ENCODE peak calls at places on chromosomes 11 and 22, in six cellular contexts. V, D, L, M, X and N are unnamed samples.

GRCh38 chr22:49240016-49240380 is 587.7 kb downstream of the BRD1 start:
- DNase-seq in X (no peak), M (no peak), L (no peak), D (no peak), V (no peak), N (no peak)

GRCh38 chr22:35777335-35777975 is 59.8 kb downstream of the APOL5 start:
- DNase-seq in L (peak; percentile 78), M (peak; percentile 60), D (no peak), V (no peak), X (no peak), N (no peak)

GRCh38 chr11:129315781-129316579 is 59.7 kb upstream of the BARX2 start:
- DNase-seq in X (peak; percentile 79), L (no peak), M (peak; percentile 66), V (peak; percentile 62), D (no peak), N (no peak)

GRCh38 chr11:118045191-118045590 is 31.7 kb upstream of the TMPRSS4 start:
- DNase-seq in V (no peak), D (no peak), L (no peak), X (no peak), M (no peak), N (no peak)

GRCh38 chr11:12235945-12236743 is 125.8 kb downstream of the MICAL2 start:
- DNase-seq in X (no peak), V (peak; percentile 73), L (peak; percentile 80), D (no peak), M (peak; percentile 84), N (no peak)

GRCh38 chr11:27716216-27716615 is 16.0 kb upstream of the BDNF start:
- DNase-seq in M (no peak), L (peak; percentile 56), D (no peak), V (no peak), X (no peak), N (no peak)

GRCh38 chr11:35073691-35074382 is 65.1 kb upstream of the CD44 start:
- DNase-seq in X (no peak), D (no peak), M (no peak), L (peak; percentile 39), V (no peak), N (no peak)

GRCh38 chr11:119367661-119368120 is 13.8 kb downstream of the USP2 start:
- DNase-seq in V (no peak), M (no peak), D (no peak), X (no peak), L (no peak), N (no peak)

GRCh38 chr22:30261134-30261533 is 5.5 kb downstream of the OSM start:
- DNase-seq in V (no peak), L (no peak), M (peak; percentile 46), X (no peak), D (no peak), N (no peak)

GRCh38 chr11:57800444-57801184 is 39.0 kb downstream of the CTNND1 start:
- DNase-seq in L (peak; percentile 77), M (peak; percentile 85), X (no peak), V (peak; percentile 93), D (no peak), N (no peak)

GRCh38 chr11:35529971-35530495 is 4.6 kb upstream of the PAMR1 start:
- DNase-seq in M (peak; percentile 23), L (peak; percentile 86), D (no peak), V (no peak), X (no peak), N (no peak)

GRCh38 chr22:47044722-47045545 is 282.5 kb downstream of the TBC1D22A start:
- DNase-seq in L (no peak), X (no peak), M (no peak), V (no peak), D (no peak), N (no peak)

GRCh38 chr11:25244126-25244525 is 747.3 kb downstream of the LUZP2 start:
- DNase-seq in D (no peak), V (no peak), X (no peak), M (no peak), L (no peak), N (no peak)

GRCh38 chr22:21972293-21972779 is 10.3 kb downstream of the TOP3B start:
- DNase-seq in D (no peak), V (peak; percentile 75), X (no peak), L (peak; percentile 24), M (peak; percentile 41), N (peak; percentile 1)

GRCh38 chr11:35541621-35542375 is 16.4 kb upstream of the PAMR1 start:
- DNase-seq in M (peak; percentile 82), D (no peak), X (no peak), L (peak; percentile 85), V (no peak), N (no peak)

GRCh38 chr11:104531894-104532293 is 366.4 kb downstream of the CASP12 start:
- DNase-seq in D (no peak), L (no peak), X (no peak), M (no peak), V (no peak), N (no peak)

GRCh38 chr22:30202531-30203006 is 44.0 kb downstream of the LIF start:
- DNase-seq in D (peak; percentile 37), L (peak; percentile 83), V (no peak), M (no peak), X (no peak), N (no peak)

GRCh38 chr22:20021196-20022181 is 579 bp downstream of the TANGO2 start:
- DNase-seq in D (peak; percentile 32), X (no peak), V (no peak), L (peak; percentile 27), M (peak; percentile 78), N (peak; percentile 85)

GRCh38 chr11:86990520-86990919 is 35.3 kb upstream of the FZD4 start:
- DNase-seq in V (peak; percentile 81), M (peak; percentile 89), L (peak; percentile 28), X (no peak), D (no peak), N (no peak)

GRCh38 chr22:20748820-20749428 is 25.0 kb upstream of the SERPIND1 start:
- DNase-seq in D (no peak), V (no peak), X (no peak), L (no peak), M (no peak), N (no peak)

GRCh38 chr22:24727218-24727851 is 47.2 kb downstream of the PIWIL3 start:
- DNase-seq in D (no peak), V (no peak), X (no peak), L (peak; percentile 93), M (no peak), N (no peak)

GRCh38 chr22:19105456-19105855 is 16.8 kb downstream of the DGCR2 start:
- DNase-seq in X (no peak), V (no peak), M (no peak), D (no peak), L (no peak), N (no peak)

GRCh38 chr11:76623884-76624419 is 46.6 kb downstream of the LRRC32 start:
- DNase-seq in V (no peak), D (peak; percentile 1), X (no peak), L (no peak), M (no peak), N (no peak)

GRCh38 chr22:40855960-40856512 is 403 bp downstream of the ST13 start:
- DNase-seq in L (peak; percentile 29), X (no peak), D (no peak), V (peak; percentile 67), M (peak; percentile 27), N (no peak)

GRCh38 chr22:40855104-40855959 is 1.1 kb downstream of the ST13 start:
- DNase-seq in M (no peak), D (no peak), L (peak; percentile 29), V (no peak), X (no peak), N (peak; percentile 9)

GRCh38 chr22:40853961-40854360 is 2.5 kb downstream of the ST13 start:
- DNase-seq in V (no peak), M (no peak), D (no peak), X (no peak), L (peak; percentile 15), N (no peak)

GRCh38 chr22:40856513-40857308 is at the start of the genes ST13 and XPNPEP3:
- DNase-seq in M (peak; percentile 97), V (peak; percentile 98), X (peak; percentile 98), D (peak; percentile 98), L (peak; percentile 96), N (peak; percentile 94)

GRCh38 chr22:40853330-40853729 is 3.1 kb downstream of the ST13 start:
- DNase-seq in V (no peak), M (no peak), D (no peak), X (no peak), L (no peak), N (no peak)
- H3K27ac ChIP-seq in V (peak overlapping the region; percentile 34), M (no peak overlapping the region), D (no peak overlapping the region), X (no peak overlapping the region), L (no peak overlapping the region), N (no peak overlapping the region)

GRCh38 chr11:95325777-95326258 is 94.8 kb upstream of the SESN3 start:
- DNase-seq in V (no peak), M (no peak), X (no peak), L (no peak), D (no peak), N (no peak)
- H3K27ac ChIP-seq in V (no peak overlapping the region), M (no peak overlapping the region), X (peak overlapping the region; percentile 43), L (no peak overlapping the region), D (no peak overlapping the region), N (no peak overlapping the region)

GRCh38 chr22:42635531-42635930 is 4.9 kb downstream of the ATP5MGL start:
- DNase-seq in L (peak; percentile 82), M (peak; percentile 90), D (no peak), X (no peak), V (no peak), N (no peak)

GRCh38 chr22:42636506-42636905 is 3.9 kb downstream of the ATP5MGL start:
- DNase-seq in D (no peak), V (no peak), X (no peak), M (no peak), L (no peak), N (no peak)

GRCh38 chr22:42641801-42642413 is 1.5 kb upstream of the ATP5MGL start:
- DNase-seq in M (no peak), D (peak; percentile 49), L (peak; percentile 59), V (no peak), X (no peak), N (no peak)

GRCh38 chr22:42639541-42640241 is 710 bp downstream of the ATP5MGL start:
- DNase-seq in M (no peak), D (no peak), V (no peak), L (no peak), X (no peak), N (no peak)

DNA sequence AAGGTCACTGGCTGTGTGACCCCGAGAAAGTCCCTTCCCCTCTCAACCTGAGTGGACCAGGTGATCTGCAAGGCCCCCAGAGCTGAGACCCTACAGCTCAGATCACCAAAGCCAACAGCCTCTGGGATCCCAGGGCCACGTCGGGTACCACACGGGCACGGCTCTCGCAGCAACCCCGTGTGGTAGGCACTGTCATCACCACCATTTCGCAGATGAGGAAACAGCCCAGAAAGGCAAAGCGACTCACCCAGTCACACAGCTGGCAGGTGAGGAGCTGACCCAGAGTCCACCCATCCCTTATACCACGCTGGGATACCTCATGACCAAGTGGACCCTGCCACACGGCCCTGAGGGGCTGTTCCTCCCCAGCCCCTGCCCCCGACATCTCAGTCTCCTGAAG is 2.8 kb downstream of the ATP5MGL start:
- DNase-seq in D (no peak), X (no peak), V (no peak), L (no peak), M (no peak), N (no peak)
- H3K27ac ChIP-seq in D (no peak overlapping the region), X (no peak overlapping the region), V (no peak overlapping the region), L (no peak overlapping the region), M (no peak overlapping the region), N (no peak overlapping the region)

DNA sequence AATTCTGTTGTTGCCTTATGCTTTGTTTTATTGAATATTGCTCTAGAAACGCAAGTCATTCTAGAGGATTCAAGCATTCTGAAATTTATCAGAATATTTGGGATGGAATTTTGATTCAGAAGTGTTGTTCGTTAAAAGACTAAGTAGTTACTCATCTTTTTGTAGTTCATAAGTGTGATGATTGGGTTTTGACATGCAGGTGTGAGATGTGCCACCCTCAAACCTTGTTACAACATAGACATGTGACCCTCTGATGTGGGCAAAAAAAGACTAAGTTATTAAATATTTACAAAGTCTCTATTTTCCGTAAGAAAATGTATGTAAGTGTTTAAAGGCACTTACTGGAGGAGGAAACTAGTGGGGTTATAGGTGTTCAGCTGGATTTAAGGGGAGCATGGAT is 8.9 kb downstream of the YWHAH start:
- DNase-seq in D (no peak), M (no peak), L (no peak), X (no peak), V (no peak), N (no peak)
- H3K27ac ChIP-seq in D (no peak overlapping the region), M (no peak overlapping the region), L (no peak overlapping the region), X (peak overlapping the region; percentile 52), V (peak overlapping the region; percentile 47), N (no peak overlapping the region)